ENCODE peak calls at places on chromosomes 4 and X, in ten cellular contexts. Z, M, P, G, L, W, Q, X, J and E are unnamed samples.

GRCh38 chrX:149569770-149570169 is 17.5 kb downstream of the MAGEA9B start:
- DNase-seq in Q (no peak), P (no peak), M (no peak), X (no peak), J (no peak), Z (no peak), G (no peak), W (no peak), L (no peak), E (no peak)

GRCh38 chrX:74656079-74656745 is 41.8 kb upstream of the RLIM start:
- DNase-seq in P (no peak), X (no peak), L (no peak), Z (no peak), G (no peak), J (no peak), W (no peak), Q (peak), M (no peak), E (no peak)

GRCh38 chr4:140083320-140083719 is 70.7 kb downstream of the MAML3 start:
- DNase-seq in W (no peak), J (no peak), M (no peak), Z (no peak), X (no peak), Q (peak), G (no peak), P (no peak), L (peak), E (no peak)

GRCh38 chr4:70666369-70666768 is at the start of gene JCHAIN:
- DNase-seq in Z (no peak), L (no peak), P (no peak), W (no peak), G (no peak), X (no peak), Q (peak), J (no peak), M (peak), E (no peak)

GRCh38 chr4:128635939-128636551 is 173.5 kb upstream of the JADE1 start:
- DNase-seq in L (peak), M (no peak), Q (peak), J (no peak), P (no peak), G (peak), X (no peak), Z (no peak), W (peak), E (no peak)

GRCh38 chrX:56288607-56289006 is 56.5 kb downstream of the KLF8 start:
- DNase-seq in L (no peak), G (no peak), Q (no peak), X (no peak), Z (no peak), W (no peak), M (no peak), P (no peak), J (no peak), E (no peak)

GRCh38 chrX:22126311-22126710 is 94.2 kb downstream of the PHEX start:
- DNase-seq in P (no peak), W (no peak), L (no peak), M (peak), Z (no peak), X (no peak), J (no peak), G (no peak), Q (peak), E (no peak)

GRCh38 chrX:149527705-149528104 is 13.1 kb upstream of the EOLA1 start:
- DNase-seq in Z (no peak), M (peak), P (no peak), L (peak), Q (peak), J (no peak), X (no peak), G (no peak), W (peak), E (no peak)

GRCh38 chrX:31500920-31501319 is 429.1 kb upstream of the FTHL17 start:
- DNase-seq in J (no peak), M (peak), G (no peak), L (no peak), X (no peak), Z (no peak), Q (no peak), P (no peak), W (no peak), E (no peak)

GRCh38 chr4:122909683-122910082 is 12.7 kb downstream of the NUDT6 start:
- DNase-seq in W (no peak), G (no peak), Z (no peak), P (no peak), Q (no peak), L (no peak), M (no peak), X (no peak), J (no peak), E (no peak)

GRCh38 chrX:24257011-24257410 is 56.9 kb downstream of the SUPT20HL2 start:
- DNase-seq in Q (no peak), Z (no peak), W (no peak), L (no peak), M (no peak), G (no peak), X (no peak), P (no peak), J (no peak), E (no peak)

GRCh38 chr4:127482049-127482448 is 150.7 kb upstream of the INTU start:
- DNase-seq in W (no peak), P (no peak), L (no peak), G (no peak), M (no peak), X (no peak), Q (no peak), J (no peak), Z (no peak), E (no peak)

GRCh38 chr4:38152305-38152704 is 192.1 kb downstream of the PTTG2 start:
- DNase-seq in G (no peak), X (no peak), L (no peak), J (no peak), M (no peak), P (no peak), W (no peak), Q (no peak), Z (no peak), E (no peak)

GRCh38 chr4:16026155-16026761 is 57.6 kb downstream of the PROM1 start:
- DNase-seq in W (peak), G (peak), L (peak), M (peak), Z (no peak), P (no peak), X (no peak), Q (peak), J (no peak), E (no peak)

GRCh38 chrX:85379174-85379907 is at the start of gene POF1B:
- DNase-seq in J (peak), Z (no peak), G (peak), W (no peak), Q (no peak), P (no peak), X (no peak), M (no peak), L (peak), E (no peak)

GRCh38 chr4:58776627-58777026 is 1666.4 kb upstream of the IGFBP7 start:
- DNase-seq in Z (no peak), J (no peak), W (no peak), X (no peak), M (peak), Q (no peak), G (no peak), L (no peak), P (no peak), E (no peak)

GRCh38 chrX:40807384-40807783 is 72.0 kb upstream of the MED14 start:
- DNase-seq in M (no peak), X (no peak), J (no peak), W (no peak), P (no peak), G (no peak), Q (no peak), Z (no peak), L (no peak), E (no peak)

GRCh38 chrX:51894697-51895336 is 1.4 kb downstream of the MAGED1 start:
- DNase-seq in X (peak), G (peak), Q (peak), J (peak), Z (peak), M (peak), L (peak), W (peak), P (no peak), E (no peak)

GRCh38 chr4:113347245-113347644 is 297.8 kb downstream of the ANK2 start:
- DNase-seq in M (no peak), X (no peak), L (no peak), Q (no peak), J (no peak), G (no peak), W (no peak), P (no peak), Z (no peak), E (no peak)

GRCh38 chrX:15468036-15468435 is 25.1 kb downstream of the PIR start:
- DNase-seq in Q (peak), M (peak), W (peak), P (no peak), G (no peak), Z (peak), J (no peak), X (no peak), L (peak), E (no peak)

GRCh38 chrX:119735467-119735866 is 22.9 kb upstream of the SOWAHD start:
- DNase-seq in J (no peak), X (no peak), Q (no peak), Z (no peak), M (no peak), P (no peak), W (peak), G (no peak), L (peak), E (no peak)

GRCh38 chr4:105548483-105548882 is 3.9 kb upstream of the ARHGEF38 start:
- DNase-seq in M (no peak), Z (no peak), X (no peak), J (no peak), G (no peak), P (no peak), W (no peak), L (no peak), Q (no peak), E (no peak)

GRCh38 chr4:174133525-174133924 is 149.9 kb downstream of the FBXO8 start:
- DNase-seq in J (no peak), W (no peak), X (no peak), Q (no peak), P (no peak), G (no peak), L (peak), M (no peak), Z (no peak), E (no peak)

GRCh38 chrX:35046646-35047231 is 104.1 kb downstream of the FAM47B start:
- DNase-seq in L (no peak), J (no peak), M (no peak), P (no peak), Z (no peak), X (no peak), W (no peak), Q (no peak), G (no peak), E (no peak)

GRCh38 chr4:39255266-39255665 is 72.9 kb downstream of the WDR19 start:
- DNase-seq in J (no peak), P (no peak), X (no peak), L (no peak), M (peak), Z (no peak), Q (peak), W (no peak), G (no peak), E (no peak)

GRCh38 chr4:37981425-37981824 is 21.2 kb downstream of the PTTG2 start:
- DNase-seq in G (no peak), L (peak), W (no peak), P (no peak), X (no peak), M (no peak), J (no peak), Z (no peak), Q (no peak), E (no peak)

GRCh38 chr4:3365326-3365725 is 72.5 kb downstream of the RGS12 start:
- DNase-seq in G (no peak), M (no peak), Z (no peak), J (no peak), Q (no peak), P (no peak), W (no peak), X (peak), L (no peak), E (no peak)

GRCh38 chr4:189921058-189921457 is 19.6 kb upstream of the FRG1 start:
- DNase-seq in X (no peak), M (no peak), W (no peak), Z (no peak), J (no peak), G (no peak), Q (no peak), P (no peak), L (no peak), E (no peak)

GRCh38 chr4:188387134-188387791 is 248.0 kb downstream of the TRIML1 start:
- DNase-seq in W (no peak), M (peak), P (no peak), Q (no peak), G (no peak), L (no peak), Z (no peak), X (no peak), J (no peak), E (no peak)

GRCh38 chrX:109840585-109840984 is 107.5 kb upstream of the ACSL4 start:
- DNase-seq in P (peak), M (peak), W (no peak), L (no peak), J (peak), X (peak), Q (peak), G (no peak), Z (no peak), E (no peak)

GRCh38 chr4:27049101-27049829 is 188.6 kb downstream of the STIM2 start:
- DNase-seq in M (no peak), L (no peak), Z (no peak), Q (no peak), J (no peak), P (no peak), X (no peak), W (no peak), G (no peak), E (no peak)

GRCh38 chr4:19002170-19002569 is 980.6 kb upstream of the LCORL start:
- DNase-seq in Z (no peak), J (no peak), P (no peak), Q (no peak), X (no peak), G (no peak), M (no peak), L (no peak), W (no peak), E (no peak)

GRCh38 chr4:85725727-85726170 is 250.8 kb downstream of the ARHGAP24 start:
- DNase-seq in P (no peak), W (no peak), Q (peak), M (peak), L (no peak), Z (peak), G (no peak), J (peak), X (no peak), E (peak)

GRCh38 chr4:30835044-30835443 is 114.9 kb downstream of the PCDH7 start:
- DNase-seq in J (no peak), X (no peak), P (no peak), Z (no peak), L (no peak), W (no peak), Q (no peak), G (no peak), M (no peak), E (no peak)

GRCh38 chr4:7190668-7191545 is 1.4 kb upstream of the SORCS2 start:
- DNase-seq in W (no peak), X (peak), P (no peak), J (no peak), M (no peak), L (no peak), G (no peak), Z (peak), Q (no peak), E (no peak)

GRCh38 chrX:134537179-134537945 is 77.4 kb downstream of the HPRT1 start:
- DNase-seq in G (no peak), P (no peak), Q (peak), W (no peak), M (peak), L (no peak), Z (no peak), X (no peak), J (no peak), E (no peak)

GRCh38 chrX:13153796-13154195 is 109.4 kb upstream of the FAM9C start:
- DNase-seq in M (peak), W (no peak), P (no peak), J (no peak), X (no peak), Q (peak), G (no peak), Z (no peak), L (no peak), E (no peak)

GRCh38 chrX:116490091-116490490 is 27.3 kb upstream of the CT83 start:
- DNase-seq in L (peak), X (no peak), Z (no peak), Q (peak), P (no peak), G (peak), M (no peak), J (no peak), W (peak), E (no peak)

GRCh38 chr4:2259541-2260267 is 2.2 kb downstream of the MXD4 start:
- DNase-seq in J (peak), G (no peak), Z (peak), L (no peak), X (peak), P (no peak), Q (no peak), M (no peak), W (no peak), E (peak)